ENCODE peak calls at places on chromosomes 11 and 22, in eight cellular contexts. H is NCI-H1930; E is HCT116; A is LHCN-M2; K is activated effector memory CD4-positive, alpha-beta T cell treated with Interleukin-2 at 50 U/mL for 16 hours; Z is left ventricle myocardium inferior; X is GM12891; I is germinal center. C is an unnamed sample.

GRCh38 chr11:131762346-131763110 is 392.1 kb downstream of the NTM start:
- DNase-seq in I (no peak), H (no peak), A (no peak), Z (no peak), K (no peak), X (no peak), E (no peak), C (no peak)

GRCh38 chr22:26767351-26767970 is 110.1 kb downstream of the MIAT start:
- DNase-seq in H (no peak), E (no peak), Z (no peak), K (no peak), X (no peak), A (no peak), I (no peak), C (no peak)

GRCh38 chr11:70844387-70844786 is 408.0 kb downstream of the SHANK2 start:
- DNase-seq in I (no peak), H (no peak), X (no peak), Z (no peak), E (no peak), K (no peak), A (no peak), C (no peak)

GRCh38 chr11:63508009-63508408 is 2.1 kb downstream of the LGALS12 start:
- DNase-seq in I (no peak), E (peak), A (peak), H (no peak), X (no peak), K (no peak), Z (peak), C (peak)

GRCh38 chr11:94647926-94648325 is 80.8 kb downstream of the PIWIL4 start:
- DNase-seq in X (no peak), K (no peak), A (no peak), I (no peak), H (peak), E (no peak), Z (peak), C (no peak)

GRCh38 chr11:69131644-69132300 is 24.0 kb upstream of the SMIM38 start:
- DNase-seq in K (no peak), E (peak), X (no peak), H (no peak), A (peak), I (no peak), Z (peak), C (peak)

GRCh38 chr11:122170815-122171475 is 54.9 kb upstream of the BLID start:
- DNase-seq in H (no peak), A (peak), Z (no peak), I (no peak), X (no peak), E (peak), K (no peak), C (peak)

GRCh38 chr11:105881027-105881426 is 141.0 kb downstream of the MSANTD4 start:
- DNase-seq in H (no peak), I (no peak), K (no peak), Z (no peak), A (no peak), X (no peak), E (no peak), C (no peak)

GRCh38 chr11:3962406-3962840 is 107.0 kb downstream of the STIM1 start:
- DNase-seq in A (peak), I (no peak), E (no peak), H (no peak), K (no peak), Z (no peak), X (no peak), C (no peak)

GRCh38 chr11:95599959-95600586 is 189.5 kb downstream of the FAM76B start:
- DNase-seq in K (no peak), X (no peak), I (no peak), Z (no peak), H (no peak), A (no peak), E (no peak), C (no peak)

GRCh38 chr22:39120983-39121382 is 23.9 kb downstream of the APOBEC3H start:
- DNase-seq in Z (no peak), K (no peak), A (no peak), I (no peak), H (no peak), E (no peak), X (no peak), C (no peak)

GRCh38 chr11:117281159-117281558 is 10.0 kb upstream of the BACE1-AS start:
- DNase-seq in A (peak), K (no peak), Z (no peak), E (peak), I (no peak), X (no peak), H (no peak), C (peak)

GRCh38 chr11:82872377-82873150 is 27.7 kb downstream of the PRCP start:
- DNase-seq in K (no peak), E (no peak), H (no peak), Z (no peak), X (no peak), A (no peak), I (no peak), C (no peak)

GRCh38 chr11:15707971-15708370 is 593.2 kb downstream of the INSC start:
- DNase-seq in A (no peak), Z (peak), E (no peak), K (no peak), I (no peak), H (no peak), X (no peak), C (peak)

GRCh38 chr22:44544523-44545433 is 46.7 kb upstream of the RTL6 start:
- DNase-seq in Z (no peak), A (no peak), E (no peak), H (no peak), X (no peak), K (no peak), I (no peak), C (no peak)

GRCh38 chr11:132439711-132440300 is 1069.4 kb downstream of the NTM start:
- DNase-seq in E (no peak), H (no peak), Z (no peak), A (no peak), K (no peak), X (no peak), I (no peak), C (peak)

GRCh38 chr11:69325446-69325845 is 31.5 kb downstream of the MYEOV start:
- DNase-seq in E (no peak), H (no peak), Z (no peak), A (no peak), K (no peak), X (no peak), I (no peak), C (no peak)

GRCh38 chr22:17871726-17872458 is 97.6 kb upstream of the BID start:
- DNase-seq in X (no peak), A (no peak), H (no peak), Z (peak), I (no peak), K (no peak), E (no peak), C (no peak)

GRCh38 chr11:17273668-17274321 is 2.7 kb upstream of the NUCB2 start:
- DNase-seq in Z (no peak), K (no peak), I (no peak), A (peak), E (no peak), H (no peak), X (no peak), C (no peak)

GRCh38 chr11:78192911-78193341 is 4.2 kb downstream of the USP35 start:
- DNase-seq in Z (no peak), K (no peak), X (no peak), I (no peak), A (peak), H (no peak), E (no peak), C (no peak)

GRCh38 chr22:31230871-31231621 is 18.9 kb downstream of the LIMK2 start:
- DNase-seq in A (peak), I (peak), X (no peak), K (peak), E (no peak), H (no peak), Z (no peak), C (peak)

GRCh38 chr11:100624346-100624745 is 62.7 kb upstream of the ARHGAP42 start:
- DNase-seq in X (no peak), Z (no peak), K (no peak), H (no peak), I (no peak), E (no peak), A (no peak), C (peak)

GRCh38 chr22:28143206-28143605 is 224.2 kb upstream of the PITPNB start:
- DNase-seq in K (no peak), H (no peak), A (no peak), I (no peak), X (no peak), E (no peak), Z (no peak), C (no peak)

GRCh38 chr22:31977141-31977781 is 32.9 kb downstream of the YWHAH start:
- DNase-seq in H (peak), Z (peak), K (peak), I (peak), A (peak), X (peak), E (peak), C (peak)

GRCh38 chr11:86696004-86696403 is 23.6 kb upstream of the ME3 start:
- DNase-seq in H (no peak), I (no peak), A (peak), X (no peak), K (no peak), Z (no peak), E (peak), C (peak)

GRCh38 chr11:83054904-83055380 is 16.8 kb downstream of the RAB30 start:
- DNase-seq in X (no peak), E (no peak), H (no peak), A (no peak), I (peak), Z (no peak), K (no peak), C (no peak)

GRCh38 chr22:29195118-29195963 is 10.4 kb upstream of the EMID1 start:
- DNase-seq in Z (no peak), K (no peak), A (no peak), H (no peak), I (no peak), X (no peak), E (no peak), C (no peak)

GRCh38 chr22:45271667-45272188 is 13.0 kb upstream of the UPK3A start:
- DNase-seq in H (no peak), X (no peak), A (peak), E (no peak), K (no peak), Z (peak), I (no peak), C (no peak)

GRCh38 chr11:94376841-94377240 is 24.4 kb downstream of the GPR83 start:
- DNase-seq in K (no peak), H (no peak), Z (no peak), A (no peak), E (no peak), X (no peak), I (no peak), C (no peak)

GRCh38 chr22:21026783-21027692 is 5.3 kb downstream of the SLC7A4 start:
- DNase-seq in K (no peak), E (no peak), X (no peak), I (no peak), H (no peak), A (peak), Z (peak), C (peak)

C was measured in astrocyte of the hippocampus.